ENCODE peak calls at places on chromosomes 6 and 20, in four cellular contexts. One of them, this sample, is unnamed. For H3K9me3 and H3K4me1, the result is how much of the 10 kb centered on the place peaks cover.

GRCh38 chr6:119345114-119345513 is 4.4 kb downstream of the MAN1A1 start:
- DNase-seq in prostate gland: no peak
- DNase-seq in pancreas: no peak
- DNase-seq in body of pancreas: no peak
- DNase-seq in this sample: no peak

GRCh38 chr6:129683606-129684322 is 26.2 kb downstream of the ARHGAP18 start:
- DNase-seq in prostate gland: peak
- DNase-seq in pancreas: no peak
- DNase-seq in body of pancreas: peak
- DNase-seq in this sample: peak

GRCh38 chr20:13397300-13397724 is 176.2 kb downstream of the ISM1 start:
- DNase-seq in prostate gland: no peak
- DNase-seq in pancreas: no peak
- DNase-seq in body of pancreas: no peak
- DNase-seq in this sample: no peak

GRCh38 chr6:147207351-147207750 is 3.1 kb downstream of the STXBP5 start:
- DNase-seq in prostate gland: no peak
- DNase-seq in pancreas: no peak
- DNase-seq in body of pancreas: no peak
- DNase-seq in this sample: no peak

GRCh38 chr20:57440678-57441509 is 49.7 kb downstream of the RBM38 start:
- DNase-seq in prostate gland: peak
- DNase-seq in pancreas: peak
- DNase-seq in body of pancreas: peak
- DNase-seq in this sample: no peak

GRCh38 chr20:62694106-62694505 is 14.5 kb upstream of the NTSR1 start:
- DNase-seq in prostate gland: no peak
- DNase-seq in pancreas: no peak
- DNase-seq in body of pancreas: no peak
- DNase-seq in this sample: no peak

GRCh38 chr6:109240370-109241084 is 141.7 kb downstream of the CD164 start:
- DNase-seq in prostate gland: no peak
- DNase-seq in pancreas: no peak
- DNase-seq in body of pancreas: no peak
- DNase-seq in this sample: no peak

GRCh38 chr20:11544029-11544678 is 373.5 kb upstream of the BTBD3 start:
- DNase-seq in prostate gland: peak
- DNase-seq in pancreas: no peak
- DNase-seq in body of pancreas: peak
- DNase-seq in this sample: peak

GRCh38 chr6:29887819-29888581 is 54.3 kb upstream of the HLA-A start:
- DNase-seq in prostate gland: peak
- DNase-seq in pancreas: peak
- DNase-seq in body of pancreas: no peak
- DNase-seq in this sample: no peak

GRCh38 chr20:22379472-22379871 is 204.9 kb downstream of the FOXA2 start:
- DNase-seq in prostate gland: no peak
- DNase-seq in pancreas: no peak
- DNase-seq in body of pancreas: peak
- DNase-seq in this sample: peak

GRCh38 chr6:111724505-111724904 is 118.8 kb upstream of the TRAF3IP2 start:
- DNase-seq in prostate gland: no peak
- DNase-seq in pancreas: no peak
- DNase-seq in body of pancreas: no peak
- DNase-seq in this sample: no peak

GRCh38 chr20:55632592-55632991 is 372.7 kb downstream of the CBLN4 start:
- DNase-seq in prostate gland: no peak
- DNase-seq in pancreas: no peak
- DNase-seq in body of pancreas: no peak
- DNase-seq in this sample: no peak

GRCh38 chr6:163643866-163644265 is 229.3 kb downstream of the QKI start:
- DNase-seq in prostate gland: no peak
- DNase-seq in pancreas: no peak
- DNase-seq in body of pancreas: no peak
- DNase-seq in this sample: no peak

GRCh38 chr20:38275815-38276550 is 15.4 kb upstream of the KIAA1755 start:
- DNase-seq in prostate gland: no peak
- DNase-seq in pancreas: no peak
- DNase-seq in body of pancreas: no peak
- DNase-seq in this sample: peak

GRCh38 chr6:6798430-6798829 is 209.9 kb downstream of the LY86 start:
- DNase-seq in prostate gland: no peak
- DNase-seq in pancreas: no peak
- DNase-seq in body of pancreas: no peak
- DNase-seq in this sample: no peak

GRCh38 chr6:30810813-30811329 is 66.5 kb upstream of the IER3 start:
- DNase-seq in prostate gland: peak
- DNase-seq in pancreas: no peak
- DNase-seq in body of pancreas: no peak
- DNase-seq in this sample: peak

GRCh38 chr6:3231213-3232016 is 4.0 kb upstream of the TUBB2B start:
- DNase-seq in prostate gland: peak
- DNase-seq in pancreas: peak
- DNase-seq in body of pancreas: peak
- DNase-seq in this sample: no peak

GRCh38 chr6:159760602-159761057 is 1.2 kb upstream of the ACAT2 start:
- DNase-seq in prostate gland: no peak
- DNase-seq in pancreas: no peak
- DNase-seq in body of pancreas: no peak
- DNase-seq in this sample: peak

GRCh38 chr20:50415516-50416268 is 94.5 kb upstream of the PTPN1 start:
- DNase-seq in prostate gland: peak
- DNase-seq in pancreas: peak
- DNase-seq in body of pancreas: peak
- DNase-seq in this sample: peak

GRCh38 chr6:9056556-9056955 is 621.2 kb upstream of the SLC35B3 start:
- DNase-seq in prostate gland: no peak
- DNase-seq in pancreas: no peak
- DNase-seq in body of pancreas: no peak
- DNase-seq in this sample: no peak

GRCh38 chr6:97205936-97206335 is 77.1 kb downstream of the MMS22L start:
- DNase-seq in prostate gland: no peak
- DNase-seq in pancreas: no peak
- DNase-seq in body of pancreas: no peak
- DNase-seq in this sample: no peak

GRCh38 chr6:144055121-144055931 is 40.0 kb downstream of the SF3B5 start:
- DNase-seq in prostate gland: no peak
- DNase-seq in pancreas: no peak
- DNase-seq in body of pancreas: no peak
- DNase-seq in this sample: no peak

GRCh38 chr6:30600576-30600975 is 16.5 kb downstream of the PPP1R10 start:
- DNase-seq in prostate gland: no peak
- DNase-seq in pancreas: peak
- DNase-seq in body of pancreas: peak
- DNase-seq in this sample: no peak

GRCh38 chr6:14757414-14757813 is 488.5 kb upstream of the JARID2 start:
- DNase-seq in prostate gland: no peak
- DNase-seq in pancreas: no peak
- DNase-seq in body of pancreas: no peak
- DNase-seq in this sample: no peak

GRCh38 chr20:37544386-37544785 is 16.7 kb upstream of the BLCAP start:
- DNase-seq in prostate gland: no peak
- DNase-seq in pancreas: no peak
- DNase-seq in body of pancreas: no peak
- DNase-seq in this sample: no peak

GRCh38 chr6:36032245-36032644 is 4.6 kb downstream of the MAPK14 start:
- DNase-seq in prostate gland: no peak
- DNase-seq in pancreas: no peak
- DNase-seq in body of pancreas: no peak
- DNase-seq in this sample: no peak

GRCh38 chr20:25017257-25017803 is 24.8 kb upstream of the APMAP start:
- DNase-seq in prostate gland: peak
- DNase-seq in pancreas: peak
- DNase-seq in body of pancreas: peak
- DNase-seq in this sample: peak

GRCh38 chr20:44467289-44467883 is 8.3 kb upstream of the TTPAL start:
- DNase-seq in prostate gland: no peak
- DNase-seq in pancreas: no peak
- DNase-seq in body of pancreas: peak
- DNase-seq in this sample: no peak

GRCh38 chr6:12760911-12761310 is 44.3 kb downstream of the PHACTR1 start:
- DNase-seq in prostate gland: no peak
- DNase-seq in pancreas: no peak
- DNase-seq in body of pancreas: no peak
- DNase-seq in this sample: no peak

GRCh38 chr20:62232764-62233645 is 5.3 kb upstream of the OSBPL2 start:
- DNase-seq in prostate gland: no peak
- DNase-seq in pancreas: no peak
- DNase-seq in body of pancreas: no peak
- DNase-seq in this sample: no peak

GRCh38 chr6:90508753-90509152 is 78.1 kb downstream of the MAP3K7 start:
- DNase-seq in prostate gland: no peak
- DNase-seq in pancreas: no peak
- DNase-seq in body of pancreas: no peak
- DNase-seq in this sample: no peak

GRCh38 chr6:45026003-45026516 is 302.1 kb upstream of the RUNX2 start:
- DNase-seq in prostate gland: no peak
- DNase-seq in pancreas: no peak
- DNase-seq in body of pancreas: no peak
- DNase-seq in this sample: no peak

DNA sequence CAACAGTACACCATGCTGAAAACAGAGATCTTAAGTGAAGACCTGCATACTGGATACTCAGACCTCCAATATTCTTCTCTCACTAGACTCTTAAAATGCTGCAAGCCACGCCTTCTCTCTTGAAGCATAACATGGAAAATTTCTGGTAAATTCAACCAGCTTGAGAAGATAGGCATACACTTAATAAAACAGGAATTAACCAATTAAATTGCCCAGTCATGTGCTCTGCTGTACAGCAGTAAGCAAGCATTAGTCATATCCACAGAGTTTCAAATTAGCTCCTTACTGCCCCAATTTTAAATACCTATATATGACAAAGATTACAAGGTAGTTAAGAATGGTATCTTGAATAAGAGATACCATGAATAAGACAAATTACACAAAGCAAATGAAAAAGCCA is 53.8 kb downstream of the C6orf58 start:
- DNase-seq in prostate gland: no peak
- DNase-seq in pancreas: no peak
- DNase-seq in body of pancreas: no peak
- DNase-seq in this sample: no peak
- H3K9me3 ChIP-seq in prostate gland: under half
- H3K9me3 ChIP-seq in pancreas: under half
- H3K9me3 ChIP-seq in body of pancreas: under half
- H3K9me3 ChIP-seq in this sample: under half

GRCh38 chr20:34312024-34312460 is 8.9 kb upstream of the AHCY start:
- DNase-seq in prostate gland: no peak
- DNase-seq in pancreas: no peak
- DNase-seq in body of pancreas: no peak
- DNase-seq in this sample: no peak

GRCh38 chr20:34312544-34313217 is 9.5 kb upstream of the AHCY start:
- DNase-seq in prostate gland: peak
- DNase-seq in pancreas: peak
- DNase-seq in body of pancreas: peak
- DNase-seq in this sample: peak

GRCh38 chr20:34310481-34311117 is 7.4 kb upstream of the AHCY start:
- DNase-seq in prostate gland: no peak
- DNase-seq in pancreas: no peak
- DNase-seq in body of pancreas: no peak
- DNase-seq in this sample: no peak

GRCh38 chr20:34309691-34310090 is 6.5 kb upstream of the AHCY start:
- DNase-seq in prostate gland: no peak
- DNase-seq in pancreas: no peak
- DNase-seq in body of pancreas: no peak
- DNase-seq in this sample: no peak

GRCh38 chr20:34311118-34312023 is 8.2 kb upstream of the AHCY start:
- DNase-seq in prostate gland: no peak
- DNase-seq in pancreas: peak
- DNase-seq in body of pancreas: peak
- DNase-seq in this sample: peak
- H3K4me3 ChIP-seq in prostate gland: no peak
- H3K4me3 ChIP-seq in pancreas: no peak
- H3K4me3 ChIP-seq in body of pancreas: no peak
- H3K4me3 ChIP-seq in this sample: no peak

GRCh38 chr20:402898-403581 is 5.1 kb upstream of the RBCK1 start:
- DNase-seq in prostate gland: no peak
- DNase-seq in pancreas: no peak
- DNase-seq in body of pancreas: no peak
- DNase-seq in this sample: no peak

GRCh38 chr20:403582-403957 is 4.5 kb upstream of the RBCK1 start:
- DNase-seq in prostate gland: no peak
- DNase-seq in pancreas: no peak
- DNase-seq in body of pancreas: no peak
- DNase-seq in this sample: no peak

GRCh38 chr20:402496-402885 is 5.6 kb upstream of the RBCK1 start:
- DNase-seq in prostate gland: no peak
- DNase-seq in pancreas: no peak
- DNase-seq in body of pancreas: no peak
- DNase-seq in this sample: no peak

GRCh38 chr20:400451-401275 is 7.4 kb upstream of the RBCK1 start:
- DNase-seq in prostate gland: no peak
- DNase-seq in pancreas: no peak
- DNase-seq in body of pancreas: no peak
- DNase-seq in this sample: no peak

GRCh38 chr20:401682-402495 is 6.2 kb upstream of the RBCK1 start:
- DNase-seq in prostate gland: no peak
- DNase-seq in pancreas: no peak
- DNase-seq in body of pancreas: no peak
- DNase-seq in this sample: peak
- H3K4me1 ChIP-seq in prostate gland: under half
- H3K4me1 ChIP-seq in pancreas: under half
- H3K4me1 ChIP-seq in body of pancreas: under half
- H3K4me1 ChIP-seq in this sample: under half

GRCh38 chr6:132933085-132933484 is 118.7 kb downstream of the RPS12 start:
- DNase-seq in prostate gland: no peak
- DNase-seq in pancreas: no peak
- DNase-seq in body of pancreas: no peak
- DNase-seq in this sample: no peak

GRCh38 chr6:132932566-132932965 is 118.2 kb downstream of the RPS12 start:
- DNase-seq in prostate gland: peak
- DNase-seq in pancreas: no peak
- DNase-seq in body of pancreas: no peak
- DNase-seq in this sample: no peak

GRCh38 chr6:132934496-132934895 is 120.1 kb downstream of the RPS12 start:
- DNase-seq in prostate gland: no peak
- DNase-seq in pancreas: no peak
- DNase-seq in body of pancreas: no peak
- DNase-seq in this sample: no peak

GRCh38 chr6:132936641-132937040 is 122.3 kb downstream of the RPS12 start:
- DNase-seq in prostate gland: no peak
- DNase-seq in pancreas: no peak
- DNase-seq in body of pancreas: no peak
- DNase-seq in this sample: no peak

DNA sequence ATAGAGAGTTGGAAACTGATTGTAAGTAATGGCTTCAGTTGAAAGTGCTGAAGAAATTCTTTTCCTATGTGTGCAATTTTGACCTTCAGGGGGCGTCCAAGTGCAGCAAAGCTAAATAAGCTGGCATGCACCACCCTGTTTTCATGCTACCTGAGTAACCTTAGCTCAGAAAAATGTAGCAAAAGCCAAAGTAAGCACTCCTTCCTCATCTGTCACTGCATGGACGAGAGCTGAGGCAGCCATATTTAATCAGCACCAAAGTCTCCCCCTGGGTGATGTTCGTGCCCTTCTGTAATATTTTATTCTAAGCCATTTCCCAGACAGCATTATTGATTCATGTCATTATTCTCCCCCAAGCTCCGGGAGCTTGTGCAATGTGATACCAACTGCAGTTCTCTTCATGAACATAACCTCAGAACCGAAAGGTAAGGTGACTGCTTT is 123.1 kb downstream of the RPS12 start:
- DNase-seq in prostate gland: peak
- DNase-seq in pancreas: peak
- DNase-seq in body of pancreas: peak
- DNase-seq in this sample: no peak
- H3K9me3 ChIP-seq in prostate gland: under half
- H3K9me3 ChIP-seq in pancreas: under half
- H3K9me3 ChIP-seq in body of pancreas: under half
- H3K9me3 ChIP-seq in this sample: under half